ENCODE peak calls at places on chromosomes 4 and X, in six cellular contexts. One of them, this sample, is unnamed.

GRCh38 chr4:145541266-145541770 is 59.7 kb downstream of the SMAD1 start:
- DNase-seq in GM06990: no peak
- DNase-seq in esophagus squamous epithelium: no peak
- DNase-seq in HFF-Myc: no peak
- DNase-seq in stomach: no peak
- DNase-seq in neural crest cell: no peak
- DNase-seq in this sample: no peak

GRCh38 chr4:182066037-182066436 is 177.2 kb upstream of the TENM3 start:
- DNase-seq in esophagus squamous epithelium: no peak
- DNase-seq in GM06990: no peak
- DNase-seq in stomach: no peak
- DNase-seq in neural crest cell: no peak
- DNase-seq in HFF-Myc: no peak
- DNase-seq in this sample: no peak

GRCh38 chrX:118271770-118272169 is 74.1 kb upstream of the WDR44 start:
- DNase-seq in GM06990: no peak
- DNase-seq in neural crest cell: no peak
- DNase-seq in stomach: no peak
- DNase-seq in esophagus squamous epithelium: no peak
- DNase-seq in HFF-Myc: peak; percentile 2
- DNase-seq in this sample: no peak

GRCh38 chr4:52704676-52705075 is 45.6 kb upstream of the USP46 start:
- DNase-seq in GM06990: no peak
- DNase-seq in stomach: no peak
- DNase-seq in HFF-Myc: no peak
- DNase-seq in neural crest cell: no peak
- DNase-seq in esophagus squamous epithelium: no peak
- DNase-seq in this sample: no peak

GRCh38 chr4:37697566-37697965 is 11.4 kb upstream of the RELL1 start:
- DNase-seq in GM06990: no peak
- DNase-seq in neural crest cell: no peak
- DNase-seq in esophagus squamous epithelium: no peak
- DNase-seq in stomach: no peak
- DNase-seq in HFF-Myc: no peak
- DNase-seq in this sample: no peak

GRCh38 chrX:16785247-16786138 is 773 bp upstream of the TXLNG start:
- DNase-seq in GM06990: no peak
- DNase-seq in neural crest cell: no peak
- DNase-seq in HFF-Myc: no peak
- DNase-seq in esophagus squamous epithelium: no peak
- DNase-seq in stomach: peak; percentile 40
- DNase-seq in this sample: no peak

GRCh38 chrX:21757960-21758359 is at the start of gene SMPX:
- DNase-seq in stomach: no peak
- DNase-seq in esophagus squamous epithelium: no peak
- DNase-seq in HFF-Myc: no peak
- DNase-seq in GM06990: no peak
- DNase-seq in neural crest cell: no peak
- DNase-seq in this sample: no peak

GRCh38 chrX:4091046-4091760 is 377.8 kb upstream of the PRKX start:
- DNase-seq in stomach: no peak
- DNase-seq in GM06990: no peak
- DNase-seq in esophagus squamous epithelium: no peak
- DNase-seq in HFF-Myc: no peak
- DNase-seq in neural crest cell: no peak
- DNase-seq in this sample: no peak

GRCh38 chr4:124199755-124200154 is 512.8 kb downstream of the ANKRD50 start:
- DNase-seq in HFF-Myc: no peak
- DNase-seq in GM06990: no peak
- DNase-seq in esophagus squamous epithelium: no peak
- DNase-seq in stomach: no peak
- DNase-seq in neural crest cell: no peak
- DNase-seq in this sample: no peak

GRCh38 chr4:6909970-6910339 is 329 bp downstream of the TBC1D14 start:
- DNase-seq in esophagus squamous epithelium: no peak
- DNase-seq in GM06990: no peak
- DNase-seq in neural crest cell: peak; percentile 36
- DNase-seq in stomach: no peak
- DNase-seq in HFF-Myc: no peak
- DNase-seq in this sample: no peak

GRCh38 chrX:26262121-26262523 is 46.2 kb downstream of the MAGEB5 start:
- DNase-seq in esophagus squamous epithelium: no peak
- DNase-seq in GM06990: no peak
- DNase-seq in stomach: no peak
- DNase-seq in HFF-Myc: no peak
- DNase-seq in neural crest cell: no peak
- DNase-seq in this sample: no peak

GRCh38 chr4:76856183-76856969 is 41.6 kb downstream of the SOWAHB start:
- DNase-seq in GM06990: no peak
- DNase-seq in neural crest cell: peak; percentile 29
- DNase-seq in esophagus squamous epithelium: no peak
- DNase-seq in stomach: no peak
- DNase-seq in HFF-Myc: peak; percentile 29
- DNase-seq in this sample: no peak

GRCh38 chr4:166043801-166044200 is 170.8 kb downstream of the TLL1 start:
- DNase-seq in HFF-Myc: no peak
- DNase-seq in GM06990: no peak
- DNase-seq in esophagus squamous epithelium: no peak
- DNase-seq in neural crest cell: no peak
- DNase-seq in stomach: no peak
- DNase-seq in this sample: no peak

GRCh38 chrX:12949205-12949926 is 25.5 kb upstream of the TMSB4X start:
- DNase-seq in stomach: no peak
- DNase-seq in HFF-Myc: no peak
- DNase-seq in esophagus squamous epithelium: no peak
- DNase-seq in GM06990: no peak
- DNase-seq in neural crest cell: no peak
- DNase-seq in this sample: no peak

GRCh38 chr4:141127884-141128283 is 5.4 kb downstream of the RNF150 start:
- DNase-seq in stomach: no peak
- DNase-seq in HFF-Myc: no peak
- DNase-seq in esophagus squamous epithelium: no peak
- DNase-seq in GM06990: no peak
- DNase-seq in neural crest cell: no peak
- DNase-seq in this sample: no peak

GRCh38 chr4:19675172-19675811 is 576.4 kb upstream of the SLIT2 start:
- DNase-seq in esophagus squamous epithelium: no peak
- DNase-seq in GM06990: no peak
- DNase-seq in stomach: no peak
- DNase-seq in neural crest cell: no peak
- DNase-seq in HFF-Myc: no peak
- DNase-seq in this sample: no peak

GRCh38 chr4:86596802-86597201 is 2.7 kb downstream of the PTPN13 start:
- DNase-seq in neural crest cell: no peak
- DNase-seq in HFF-Myc: no peak
- DNase-seq in esophagus squamous epithelium: no peak
- DNase-seq in stomach: no peak
- DNase-seq in GM06990: no peak
- DNase-seq in this sample: no peak

GRCh38 chr4:80125252-80126177 is 52.5 kb upstream of the ANTXR2 start:
- DNase-seq in GM06990: no peak
- DNase-seq in HFF-Myc: peak; percentile 16
- DNase-seq in esophagus squamous epithelium: no peak
- DNase-seq in neural crest cell: no peak
- DNase-seq in stomach: no peak
- DNase-seq in this sample: peak; percentile 14

GRCh38 chr4:168710353-168710946 is 213.6 kb downstream of the PALLD start:
- DNase-seq in stomach: peak; percentile 40
- DNase-seq in HFF-Myc: peak; percentile 47
- DNase-seq in esophagus squamous epithelium: no peak
- DNase-seq in GM06990: no peak
- DNase-seq in neural crest cell: no peak
- DNase-seq in this sample: no peak

GRCh38 chr4:69518102-69518501 is 22.4 kb upstream of the UGT2B4 start:
- DNase-seq in HFF-Myc: no peak
- DNase-seq in neural crest cell: no peak
- DNase-seq in GM06990: no peak
- DNase-seq in stomach: no peak
- DNase-seq in esophagus squamous epithelium: no peak
- DNase-seq in this sample: no peak

GRCh38 chrX:74119016-74119910 is 184.7 kb upstream of the ZCCHC13 start:
- DNase-seq in HFF-Myc: peak; percentile 21
- DNase-seq in esophagus squamous epithelium: no peak
- DNase-seq in GM06990: no peak
- DNase-seq in neural crest cell: no peak
- DNase-seq in stomach: no peak
- DNase-seq in this sample: no peak

GRCh38 chr4:180832086-180832485 is 1411.1 kb upstream of the TENM3 start:
- DNase-seq in stomach: no peak
- DNase-seq in HFF-Myc: no peak
- DNase-seq in neural crest cell: no peak
- DNase-seq in GM06990: no peak
- DNase-seq in esophagus squamous epithelium: no peak
- DNase-seq in this sample: no peak

GRCh38 chr4:23728393-23728792 is 161.5 kb downstream of the PPARGC1A start:
- DNase-seq in esophagus squamous epithelium: no peak
- DNase-seq in stomach: no peak
- DNase-seq in neural crest cell: no peak
- DNase-seq in GM06990: no peak
- DNase-seq in HFF-Myc: peak; percentile 26
- DNase-seq in this sample: no peak

GRCh38 chr4:77219266-77219665 is 62.3 kb downstream of the CCNG2 start:
- DNase-seq in esophagus squamous epithelium: no peak
- DNase-seq in neural crest cell: no peak
- DNase-seq in GM06990: no peak
- DNase-seq in HFF-Myc: no peak
- DNase-seq in stomach: no peak
- DNase-seq in this sample: no peak

GRCh38 chr4:111854494-111855087 is 290.7 kb upstream of the FAM241A start:
- DNase-seq in stomach: no peak
- DNase-seq in neural crest cell: peak; percentile 39
- DNase-seq in esophagus squamous epithelium: no peak
- DNase-seq in HFF-Myc: no peak
- DNase-seq in GM06990: no peak
- DNase-seq in this sample: peak; percentile 7

GRCh38 chr4:31370866-31371465 is 650.8 kb downstream of the PCDH7 start:
- DNase-seq in stomach: no peak
- DNase-seq in neural crest cell: no peak
- DNase-seq in HFF-Myc: peak; percentile 9
- DNase-seq in GM06990: no peak
- DNase-seq in esophagus squamous epithelium: no peak
- DNase-seq in this sample: peak; percentile 32

GRCh38 chr4:147311956-147312355 is 168.9 kb upstream of the EDNRA start:
- DNase-seq in GM06990: no peak
- DNase-seq in HFF-Myc: no peak
- DNase-seq in neural crest cell: no peak
- DNase-seq in esophagus squamous epithelium: no peak
- DNase-seq in stomach: no peak
- DNase-seq in this sample: no peak

GRCh38 chr4:22754091-22754490 is 61.4 kb downstream of the GBA3 start:
- DNase-seq in esophagus squamous epithelium: no peak
- DNase-seq in HFF-Myc: no peak
- DNase-seq in GM06990: no peak
- DNase-seq in neural crest cell: no peak
- DNase-seq in stomach: no peak
- DNase-seq in this sample: no peak

GRCh38 chr4:138972956-138973819 is 42.4 kb upstream of the NOCT start:
- DNase-seq in stomach: no peak
- DNase-seq in neural crest cell: no peak
- DNase-seq in GM06990: no peak
- DNase-seq in esophagus squamous epithelium: no peak
- DNase-seq in HFF-Myc: no peak
- DNase-seq in this sample: no peak

GRCh38 chr4:8771258-8771590 is 100.4 kb downstream of the HMX1 start:
- DNase-seq in stomach: no peak
- DNase-seq in GM06990: no peak
- DNase-seq in neural crest cell: no peak
- DNase-seq in esophagus squamous epithelium: no peak
- DNase-seq in HFF-Myc: no peak
- DNase-seq in this sample: no peak

GRCh38 chr4:22385615-22386014 is 130.3 kb downstream of the ADGRA3 start:
- DNase-seq in HFF-Myc: peak; percentile 24
- DNase-seq in GM06990: no peak
- DNase-seq in stomach: no peak
- DNase-seq in neural crest cell: no peak
- DNase-seq in esophagus squamous epithelium: no peak
- DNase-seq in this sample: no peak

GRCh38 chrX:39946822-39947221 is 150.9 kb downstream of the BCOR start:
- DNase-seq in neural crest cell: no peak
- DNase-seq in stomach: no peak
- DNase-seq in GM06990: no peak
- DNase-seq in HFF-Myc: no peak
- DNase-seq in esophagus squamous epithelium: no peak
- DNase-seq in this sample: no peak

GRCh38 chr4:159946983-159947645 is 844.2 kb downstream of the RAPGEF2 start:
- DNase-seq in neural crest cell: no peak
- DNase-seq in stomach: no peak
- DNase-seq in GM06990: no peak
- DNase-seq in esophagus squamous epithelium: no peak
- DNase-seq in HFF-Myc: peak; percentile 20
- DNase-seq in this sample: peak; percentile 13
- TF ChIP-seq CTCF in neural crest cell: peak; percentile 93
- TF ChIP-seq CTCF in stomach: no peak
- TF ChIP-seq CTCF in GM06990: peak; percentile 73
- TF ChIP-seq CTCF in esophagus squamous epithelium: no peak
- TF ChIP-seq CTCF in HFF-Myc: peak; percentile 46
- TF ChIP-seq CTCF in this sample: peak; percentile 75

GRCh38 chr4:105657117-105657765 is 51.2 kb downstream of the INTS12 start:
- DNase-seq in neural crest cell: no peak
- DNase-seq in esophagus squamous epithelium: no peak
- DNase-seq in GM06990: no peak
- DNase-seq in stomach: no peak
- DNase-seq in HFF-Myc: no peak
- DNase-seq in this sample: no peak
- TF ChIP-seq CTCF in neural crest cell: no peak
- TF ChIP-seq CTCF in esophagus squamous epithelium: no peak
- TF ChIP-seq CTCF in GM06990: no peak
- TF ChIP-seq CTCF in stomach: no peak
- TF ChIP-seq CTCF in HFF-Myc: no peak
- TF ChIP-seq CTCF in this sample: no peak

DNA sequence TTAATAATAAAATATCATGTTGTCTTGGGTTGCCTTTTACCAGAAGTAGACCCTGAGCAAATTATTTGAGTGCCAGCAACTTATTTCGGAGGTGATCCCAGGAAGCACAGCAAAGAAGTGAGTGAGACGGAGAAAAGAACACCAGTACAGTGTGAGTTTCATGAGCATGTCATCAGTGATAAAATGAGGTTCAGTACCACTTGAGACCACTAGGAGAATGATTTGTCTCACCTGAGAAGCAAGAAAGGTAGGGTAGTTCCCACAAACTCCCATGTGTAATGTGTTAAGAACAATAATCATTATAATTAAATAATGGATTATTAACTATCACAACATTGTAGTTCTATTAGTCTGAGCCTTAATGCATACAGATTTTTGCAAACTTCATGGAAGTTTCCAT is 112.8 kb upstream of the DMD start:
- DNase-seq in stomach: no peak
- DNase-seq in HFF-Myc: no peak
- DNase-seq in GM06990: no peak
- DNase-seq in esophagus squamous epithelium: no peak
- DNase-seq in neural crest cell: no peak
- DNase-seq in this sample: no peak
- TF ChIP-seq CTCF in stomach: no peak
- TF ChIP-seq CTCF in HFF-Myc: no peak
- TF ChIP-seq CTCF in GM06990: no peak
- TF ChIP-seq CTCF in esophagus squamous epithelium: no peak
- TF ChIP-seq CTCF in neural crest cell: peak; percentile 50
- TF ChIP-seq CTCF in this sample: no peak

GRCh38 chr4:4780634-4781287 is 78.7 kb upstream of the MSX1 start:
- DNase-seq in HFF-Myc: peak; percentile 54
- DNase-seq in esophagus squamous epithelium: no peak
- DNase-seq in stomach: no peak
- DNase-seq in GM06990: no peak
- DNase-seq in neural crest cell: no peak
- DNase-seq in this sample: no peak
- TF ChIP-seq CTCF in HFF-Myc: no peak
- TF ChIP-seq CTCF in esophagus squamous epithelium: no peak
- TF ChIP-seq CTCF in stomach: no peak
- TF ChIP-seq CTCF in GM06990: no peak
- TF ChIP-seq CTCF in neural crest cell: no peak
- TF ChIP-seq CTCF in this sample: no peak